ENCODE peak calls at places on chromosome 18, in four cellular contexts. One of them, this sample, is unnamed.
A peak's percentile ranks its signal among the peaks of the same experiment; 100 is the strongest.

GRCh38 chr18:77133920-77134496 is 1.4 kb upstream of the MBP start:
- DNase-seq in mucosa of descending colon: no peak
- DNase-seq in kidney: no peak
- DNase-seq in OCI-LY7: no peak
- DNase-seq in this sample: no peak

GRCh38 chr18:59200787-59201186 is 19.2 kb upstream of the GRP start:
- DNase-seq in mucosa of descending colon: no peak
- DNase-seq in kidney: no peak
- DNase-seq in OCI-LY7: no peak
- DNase-seq in this sample: no peak

GRCh38 chr18:38718365-38718901 is 1152.8 kb upstream of the CELF4 start:
- DNase-seq in mucosa of descending colon: no peak
- DNase-seq in kidney: peak; percentile 61
- DNase-seq in OCI-LY7: no peak
- DNase-seq in this sample: peak; percentile 55

GRCh38 chr18:9951022-9951859 is 37.4 kb downstream of the VAPA start:
- DNase-seq in mucosa of descending colon: no peak
- DNase-seq in kidney: no peak
- DNase-seq in OCI-LY7: peak; percentile 45
- DNase-seq in this sample: no peak

GRCh38 chr18:9782073-9782857 is 74.2 kb downstream of the RAB31 start:
- DNase-seq in mucosa of descending colon: no peak
- DNase-seq in kidney: no peak
- DNase-seq in OCI-LY7: no peak
- DNase-seq in this sample: no peak

GRCh38 chr18:55452123-55452611 is 135.8 kb downstream of the TCF4 start:
- DNase-seq in mucosa of descending colon: no peak
- DNase-seq in kidney: no peak
- DNase-seq in OCI-LY7: no peak
- DNase-seq in this sample: no peak

GRCh38 chr18:60122339-60122738 is 222.5 kb downstream of the PMAIP1 start:
- DNase-seq in mucosa of descending colon: no peak
- DNase-seq in kidney: no peak
- DNase-seq in OCI-LY7: no peak
- DNase-seq in this sample: no peak

GRCh38 chr18:48138660-48139426 is 208.4 kb upstream of the SMAD2 start:
- DNase-seq in mucosa of descending colon: peak; percentile 69
- DNase-seq in kidney: no peak
- DNase-seq in OCI-LY7: no peak
- DNase-seq in this sample: no peak

GRCh38 chr18:22507055-22507454 is 89.3 kb upstream of the CTAGE1 start:
- DNase-seq in mucosa of descending colon: no peak
- DNase-seq in kidney: no peak
- DNase-seq in OCI-LY7: no peak
- DNase-seq in this sample: no peak

GRCh38 chr18:905948-906415 is 1.3 kb downstream of the ADCYAP1 start:
- DNase-seq in mucosa of descending colon: no peak
- DNase-seq in kidney: no peak
- DNase-seq in OCI-LY7: no peak
- DNase-seq in this sample: no peak

GRCh38 chr18:905307-905947 is 756 bp downstream of the ADCYAP1 start:
- DNase-seq in mucosa of descending colon: no peak
- DNase-seq in kidney: no peak
- DNase-seq in OCI-LY7: no peak
- DNase-seq in this sample: no peak

GRCh38 chr18:902179-902718 is 2.4 kb upstream of the ADCYAP1 start:
- DNase-seq in mucosa of descending colon: no peak
- DNase-seq in kidney: no peak
- DNase-seq in OCI-LY7: no peak
- DNase-seq in this sample: no peak

GRCh38 chr18:903703-904102 is 968 bp upstream of the ADCYAP1 start:
- DNase-seq in mucosa of descending colon: no peak
- DNase-seq in kidney: peak; percentile 79
- DNase-seq in OCI-LY7: no peak
- DNase-seq in this sample: peak; percentile 54

GRCh38 chr18:904135-905090 is at the start of gene ADCYAP1:
- DNase-seq in mucosa of descending colon: no peak
- DNase-seq in kidney: no peak
- DNase-seq in OCI-LY7: no peak
- DNase-seq in this sample: no peak
- H3K9me3 ChIP-seq in mucosa of descending colon: no peaks in the 10 kb centered on the region
- H3K9me3 ChIP-seq in kidney: no peaks in the 10 kb centered on the region
- H3K9me3 ChIP-seq in OCI-LY7: no peaks in the 10 kb centered on the region
- H3K9me3 ChIP-seq in this sample: no peaks in the 10 kb centered on the region

GRCh38 chr18:46536215-46536874 is 120.7 kb downstream of the LOXHD1 start:
- DNase-seq in mucosa of descending colon: no peak
- DNase-seq in kidney: no peak
- DNase-seq in OCI-LY7: no peak
- DNase-seq in this sample: no peak
- H3K4me1 ChIP-seq in mucosa of descending colon: no peaks in the 10 kb centered on the region
- H3K4me1 ChIP-seq in kidney: no peaks in the 10 kb centered on the region
- H3K4me1 ChIP-seq in OCI-LY7: no peaks in the 10 kb centered on the region
- H3K4me1 ChIP-seq in this sample: no peaks in the 10 kb centered on the region

DNA sequence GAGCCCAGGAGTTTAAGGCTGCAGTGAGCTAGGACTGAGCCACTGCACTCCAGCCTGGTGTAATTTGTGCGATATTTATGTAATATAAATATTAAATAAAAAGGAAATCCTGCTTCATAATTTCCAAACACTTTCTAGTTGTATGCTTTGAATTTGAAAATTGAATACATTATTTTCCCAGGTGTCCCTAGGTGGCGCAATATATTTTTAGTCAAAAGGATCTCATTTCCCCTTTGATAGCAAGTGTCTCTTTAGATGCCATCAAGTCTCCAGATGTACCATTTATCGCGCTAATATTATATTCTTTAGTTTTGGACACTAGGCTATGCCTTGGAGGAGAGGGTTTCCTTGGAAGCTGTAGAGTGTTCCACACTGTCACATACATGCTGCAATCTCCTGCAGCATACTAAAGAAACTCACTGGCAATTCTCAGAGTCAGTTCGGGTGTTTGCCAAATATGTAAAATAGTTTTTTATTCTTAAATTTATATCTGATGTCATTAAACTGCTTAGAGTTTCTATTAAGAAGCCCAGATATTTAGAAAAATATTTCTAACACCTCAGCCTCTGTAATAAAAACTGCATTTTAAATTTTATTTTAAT is 5.6 kb upstream of the WDR7 start:
- DNase-seq in mucosa of descending colon: no peak
- DNase-seq in kidney: no peak
- DNase-seq in OCI-LY7: peak; percentile 51
- DNase-seq in this sample: no peak
- TF ChIP-seq CTCF in mucosa of descending colon: no peak
- TF ChIP-seq CTCF in kidney: peak; percentile 29
- TF ChIP-seq CTCF in OCI-LY7: peak; percentile 72
- TF ChIP-seq CTCF in this sample: peak; percentile 41

GRCh38 chr18:79927597-79928562 is 23.6 kb downstream of the SLC66A2 start:
- DNase-seq in mucosa of descending colon: peak; percentile 18
- DNase-seq in kidney: peak; percentile 45
- DNase-seq in OCI-LY7: no peak
- DNase-seq in this sample: no peak

GRCh38 chr18:79928563-79928960 is 22.9 kb downstream of the SLC66A2 start:
- DNase-seq in mucosa of descending colon: peak; percentile 12
- DNase-seq in kidney: peak; percentile 37
- DNase-seq in OCI-LY7: no peak
- DNase-seq in this sample: no peak

GRCh38 chr18:79926715-79927596 is 24.5 kb downstream of the SLC66A2 start:
- DNase-seq in mucosa of descending colon: peak; percentile 13
- DNase-seq in kidney: peak; percentile 63
- DNase-seq in OCI-LY7: no peak
- DNase-seq in this sample: peak; percentile 46

GRCh38 chr18:79932907-79933306 is 18.5 kb downstream of the SLC66A2 start:
- DNase-seq in mucosa of descending colon: no peak
- DNase-seq in kidney: no peak
- DNase-seq in OCI-LY7: no peak
- DNase-seq in this sample: no peak

GRCh38 chr18:79930020-79930642 is 21.3 kb downstream of the SLC66A2 start:
- DNase-seq in mucosa of descending colon: no peak
- DNase-seq in kidney: no peak
- DNase-seq in OCI-LY7: no peak
- DNase-seq in this sample: no peak
- H3K9me3 ChIP-seq in mucosa of descending colon: peaks cover 36% of the 10 kb centered on the region
- H3K9me3 ChIP-seq in kidney: peaks cover 21% of the 10 kb centered on the region
- H3K9me3 ChIP-seq in OCI-LY7: peaks cover 24% of the 10 kb centered on the region
- H3K9me3 ChIP-seq in this sample: no peaks in the 10 kb centered on the region

GRCh38 chr18:44691148-44691925 is 10.6 kb downstream of the SETBP1 start:
- DNase-seq in mucosa of descending colon: no peak
- DNase-seq in kidney: no peak
- DNase-seq in OCI-LY7: no peak
- DNase-seq in this sample: peak; percentile 26
- H3K4me1 ChIP-seq in mucosa of descending colon: no peaks in the 10 kb centered on the region
- H3K4me1 ChIP-seq in kidney: peaks cover 27% of the 10 kb centered on the region
- H3K4me1 ChIP-seq in OCI-LY7: no peaks in the 10 kb centered on the region
- H3K4me1 ChIP-seq in this sample: peaks cover 34% of the 10 kb centered on the region

GRCh38 chr18:51541230-51541629 is 343.7 kb upstream of the MEX3C start:
- DNase-seq in mucosa of descending colon: no peak
- DNase-seq in kidney: no peak
- DNase-seq in OCI-LY7: no peak
- DNase-seq in this sample: no peak

GRCh38 chr18:51531496-51531895 is 334.0 kb upstream of the MEX3C start:
- DNase-seq in mucosa of descending colon: no peak
- DNase-seq in kidney: no peak
- DNase-seq in OCI-LY7: no peak
- DNase-seq in this sample: no peak

GRCh38 chr18:51540562-51540961 is 343.1 kb upstream of the MEX3C start:
- DNase-seq in mucosa of descending colon: no peak
- DNase-seq in kidney: no peak
- DNase-seq in OCI-LY7: no peak
- DNase-seq in this sample: no peak

DNA sequence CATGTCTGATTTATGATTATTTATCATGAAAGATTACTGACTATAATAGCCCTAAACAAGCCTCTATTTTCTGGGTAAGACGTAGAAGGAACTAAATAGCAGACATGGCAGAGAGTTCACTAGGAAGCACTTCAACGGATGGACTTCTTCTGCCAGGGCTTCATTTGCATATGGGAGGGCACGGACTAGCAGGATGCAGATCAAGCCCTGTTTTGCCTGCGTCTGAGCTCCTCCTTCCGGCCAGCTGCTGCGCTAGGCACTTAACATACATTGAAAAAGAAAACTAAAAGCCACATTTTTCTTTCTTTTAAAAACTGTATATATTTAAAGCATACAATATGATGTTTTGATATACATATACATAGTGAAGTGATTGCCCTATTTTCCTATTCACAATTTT is 340.0 kb upstream of the MEX3C start:
- DNase-seq in mucosa of descending colon: no peak
- DNase-seq in kidney: no peak
- DNase-seq in OCI-LY7: peak; percentile 45
- DNase-seq in this sample: no peak
- TF ChIP-seq CTCF in mucosa of descending colon: no peak
- TF ChIP-seq CTCF in kidney: peak; percentile 19
- TF ChIP-seq CTCF in OCI-LY7: peak; percentile 40
- TF ChIP-seq CTCF in this sample: no peak

This sample was measured in right lobe of liver.